ENCODE peak calls at places on chromosome 1, in five cellular contexts. C is A549, Y is endothelial cell of umbilical vein, Z is HCT116, M is transverse colon. P is an unnamed sample.

GRCh38 chr1:76961181-76961580 is 93.9 kb downstream of the ST6GALNAC5 start:
- DNase-seq in C (no peak), Z (no peak), M (no peak), Y (no peak), P (no peak)

GRCh38 chr1:66693856-66694255 is 58.4 kb upstream of the DYNLT5 start:
- DNase-seq in M (no peak), Y (no peak), C (no peak), Z (no peak), P (no peak)

GRCh38 chr1:91527781-91528180 is 27.1 kb downstream of the CDC7 start:
- DNase-seq in M (no peak), Z (no peak), C (no peak), Y (no peak), P (no peak)

GRCh38 chr1:180181996-180182675 is 27.5 kb downstream of the QSOX1 start:
- DNase-seq in Z (no peak), C (no peak), M (no peak), Y (no peak), P (no peak)

GRCh38 chr1:175152006-175152652 is 40.4 kb downstream of the KIAA0040 start:
- DNase-seq in M (peak), C (peak), Z (peak), Y (peak), P (no peak)

GRCh38 chr1:201714542-201715276 is 114.2 kb upstream of the IPO9 start:
- DNase-seq in Z (peak), M (peak), C (peak), Y (peak), P (peak)

GRCh38 chr1:232949636-232950196 is 695 bp upstream of the NTPCR start:
- DNase-seq in M (no peak), Z (no peak), C (no peak), Y (no peak), P (no peak)

GRCh38 chr1:234833646-234834045 is 223.7 kb upstream of the IRF2BP2 start:
- DNase-seq in Z (no peak), M (no peak), C (no peak), Y (no peak), P (no peak)

GRCh38 chr1:100443739-100444571 is 91.6 kb downstream of the CDC14A start:
- DNase-seq in M (no peak), Y (peak), C (no peak), Z (no peak), P (no peak)

GRCh38 chr1:53400761-53401379 is 58.3 kb upstream of the DMRTB1 start:
- DNase-seq in Z (no peak), C (no peak), M (no peak), Y (no peak), P (no peak)

GRCh38 chr1:22870201-22870871 is 102.3 kb downstream of the LACTBL1 start:
- DNase-seq in C (no peak), Z (no peak), M (no peak), Y (peak), P (peak)

GRCh38 chr1:207838156-207839082 is 72.5 kb downstream of the CD34 start:
- DNase-seq in Z (no peak), Y (no peak), M (no peak), C (no peak), P (peak)

GRCh38 chr1:236699366-236699765 is 13.1 kb downstream of the ACTN2 start:
- DNase-seq in C (no peak), Y (no peak), M (no peak), Z (no peak), P (no peak)

GRCh38 chr1:147738739-147739476 is 21.5 kb downstream of the GJA5 start:
- DNase-seq in Y (no peak), C (no peak), M (no peak), Z (no peak), P (no peak)

GRCh38 chr1:172980971-172981370 is 69.8 kb downstream of the TNFSF18 start:
- DNase-seq in C (no peak), Y (no peak), M (no peak), Z (no peak), P (no peak)

GRCh38 chr1:203629509-203630082 is 3.0 kb downstream of the ATP2B4 start:
- DNase-seq in C (no peak), Y (peak), Z (no peak), M (peak), P (peak)

GRCh38 chr1:37477198-37477931 is 3.0 kb downstream of the ZC3H12A start:
- DNase-seq in Z (no peak), Y (peak), M (peak), C (peak), P (no peak)

GRCh38 chr1:63157085-63157484 is 165.3 kb upstream of the FOXD3 start:
- DNase-seq in Y (no peak), C (no peak), M (no peak), Z (no peak), P (no peak)

GRCh38 chr1:25711555-25712298 is 88.3 kb upstream of the SELENON start:
- DNase-seq in M (no peak), Z (no peak), Y (no peak), C (no peak), P (no peak)

GRCh38 chr1:8374812-8375211 is 56.9 kb downstream of the SLC45A1 start:
- DNase-seq in M (peak), Y (peak), C (peak), Z (peak), P (no peak)

GRCh38 chr1:198679535-198680173 is 40.8 kb downstream of the PTPRC start:
- DNase-seq in Y (no peak), C (no peak), M (peak), Z (no peak), P (peak)

GRCh38 chr1:161367684-161368398 is at the start of gene CFAP126:
- DNase-seq in C (peak), Y (peak), M (peak), Z (peak), P (peak)

GRCh38 chr1:181255270-181255929 is 166.9 kb downstream of the IER5 start:
- DNase-seq in Z (no peak), Y (peak), M (no peak), C (peak), P (no peak)

GRCh38 chr1:98556521-98557158 is 104.9 kb upstream of the SNX7 start:
- DNase-seq in Y (peak), C (peak), Z (peak), M (no peak), P (no peak)

GRCh38 chr1:176119549-176119948 is 87.5 kb downstream of the COP1 start:
- DNase-seq in M (no peak), C (peak), Y (peak), Z (peak), P (no peak)

GRCh38 chr1:182575540-182576149 is 13.4 kb downstream of the RNASEL start:
- DNase-seq in M (no peak), C (no peak), Y (no peak), Z (no peak), P (no peak)

GRCh38 chr1:230327892-230328284 is 98.2 kb downstream of the PGBD5 start:
- DNase-seq in C (peak), Y (no peak), M (no peak), Z (no peak), P (no peak)

GRCh38 chr1:154931940-154932487 is 4.5 kb downstream of the PMVK start:
- DNase-seq in M (peak), Z (peak), C (peak), Y (no peak), P (no peak)

GRCh38 chr1:89671775-89672488 is 39.0 kb downstream of the LRRC8C start:
- DNase-seq in Y (peak), Z (no peak), M (no peak), C (peak), P (no peak)

GRCh38 chr1:45299981-45300668 is 26.6 kb upstream of the HPDL start:
- DNase-seq in Z (peak), Y (peak), M (peak), C (peak), P (no peak)

GRCh38 chr1:108719654-108720435 is 7.1 kb downstream of the FNDC7 start:
- DNase-seq in Y (peak), Z (peak), M (no peak), C (peak), P (no peak)

GRCh38 chr1:13820055-13820454 is 120.1 kb downstream of the PRDM2 start:
- DNase-seq in M (no peak), C (no peak), Z (no peak), Y (no peak), P (no peak)

GRCh38 chr1:201539561-201540404 is 856 bp downstream of the NAV1 start:
- DNase-seq in M (peak), Y (peak), Z (no peak), C (no peak), P (peak)

GRCh38 chr1:177229781-177230180 is 59.0 kb downstream of the BRINP2 start:
- DNase-seq in C (no peak), Z (no peak), Y (no peak), M (no peak), P (no peak)

GRCh38 chr1:44038876-44039657 is 7.8 kb upstream of the SLC6A9 start:
- DNase-seq in Y (no peak), C (no peak), M (no peak), Z (no peak), P (no peak)

GRCh38 chr1:99685516-99686180 is 39.7 kb downstream of the PALMD start:
- DNase-seq in Y (peak), M (peak), Z (peak), C (peak), P (peak)

GRCh38 chr1:205098242-205098641 is 14.0 kb upstream of the TMEM81 start:
- DNase-seq in Z (no peak), Y (no peak), M (no peak), C (no peak), P (no peak)

GRCh38 chr1:211259596-211260126 is 495 bp downstream of the RCOR3 start:
- DNase-seq in C (peak), M (peak), Z (no peak), Y (no peak), P (peak)

DNA sequence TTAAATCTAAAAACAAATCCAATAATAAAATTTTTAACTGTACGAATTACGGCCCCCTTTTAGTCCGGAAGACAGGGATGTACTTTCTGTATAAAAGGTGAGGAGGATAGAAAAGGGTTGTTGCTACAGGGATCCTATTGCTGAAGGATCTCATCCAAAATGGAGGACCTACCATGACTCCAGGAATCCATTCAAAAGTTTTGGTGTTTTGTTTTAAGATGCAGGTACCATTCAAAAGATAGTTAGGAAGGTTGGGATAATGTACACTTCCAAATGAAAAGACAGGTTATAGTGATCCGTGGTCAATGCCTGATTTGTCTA is 1.3 kb upstream of the ENAH start:
- DNase-seq in M (no peak), Y (no peak), Z (no peak), C (peak), P (no peak)
- H3K4me3 ChIP-seq in M (no peak), Y (peak), Z (no peak), C (peak), P (peak)

GRCh38 chr1:153545067-153546055 is at the start of gene S100A4:
- DNase-seq in Y (peak), C (peak), Z (peak), M (peak), P (peak)
- TF ChIP-seq POLR2A in Y (no peak), C (peak), Z (peak), M (peak), P (no peak)

DNA sequence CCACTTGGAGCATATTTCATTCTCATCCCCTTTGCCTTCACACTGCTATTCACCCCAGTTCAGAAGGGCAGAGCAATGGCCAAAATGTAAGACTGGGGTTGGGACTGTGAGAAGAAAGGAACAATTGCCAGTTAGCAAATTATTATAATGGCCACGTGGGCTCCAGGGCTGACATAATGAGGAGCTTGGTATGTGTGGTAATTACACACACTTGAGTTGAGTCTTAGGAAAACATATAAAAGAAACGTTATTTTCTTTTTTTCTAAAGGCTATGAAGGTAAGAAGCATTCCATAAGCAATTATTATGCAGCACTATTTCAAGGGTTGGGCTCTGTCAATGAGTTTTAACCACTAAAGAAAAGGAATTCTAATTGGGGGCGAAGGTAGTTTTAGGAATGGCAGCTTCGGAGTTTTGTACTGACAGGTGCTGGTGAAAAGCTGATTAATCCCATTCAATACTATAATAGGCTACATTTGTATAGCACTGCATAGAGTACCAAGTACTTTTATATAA is 32.5 kb upstream of the BCL10 start:
- DNase-seq in C (no peak), M (no peak), Z (no peak), Y (peak), P (no peak)
- H3K27ac ChIP-seq in C (no peak), M (no peak), Z (no peak), Y (peak), P (no peak)

DNA sequence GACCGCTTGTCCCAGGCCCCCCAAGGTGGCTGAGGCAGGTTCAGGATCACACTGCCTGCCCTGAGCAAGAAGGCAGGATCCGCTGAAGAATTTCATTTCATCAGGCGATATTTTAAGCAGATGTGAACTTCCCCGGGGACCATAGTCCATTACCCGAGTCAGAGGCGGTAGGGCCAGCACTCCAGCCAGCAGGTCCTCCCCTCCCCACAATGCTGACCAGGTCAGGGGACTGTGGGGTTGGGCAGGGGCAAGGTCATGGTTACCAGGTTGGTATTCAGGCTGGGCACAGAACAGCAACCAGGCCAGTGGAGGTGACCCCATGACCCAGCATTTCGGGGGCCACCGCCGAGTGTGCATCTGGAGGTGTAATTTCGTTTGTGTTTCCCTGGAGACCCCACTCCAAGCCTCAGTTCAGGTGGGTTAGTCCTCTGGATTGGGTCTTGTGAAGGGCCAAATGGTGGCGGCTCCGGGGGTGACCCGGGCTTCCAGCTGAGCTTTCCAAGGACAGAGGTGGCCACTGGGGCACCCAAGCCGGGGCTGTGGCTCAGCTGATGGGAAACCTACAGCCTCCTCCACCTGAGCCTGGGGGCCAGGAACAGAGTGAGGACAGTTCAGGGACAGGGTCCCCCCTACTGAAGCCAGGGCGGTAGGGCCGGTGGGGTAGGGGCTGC is 2.6 kb downstream of the PRDM16 start:
- DNase-seq in Z (no peak), M (no peak), C (no peak), Y (no peak), P (peak)
- H3K4me3 ChIP-seq in Z (no peak), M (no peak), C (no peak), Y (no peak), P (peak)

GRCh38 chr1:58031416-58031815 is 515.1 kb downstream of the OMA1 start:
- DNase-seq in Y (no peak), M (no peak), C (no peak), Z (no peak), P (no peak)
- TF ChIP-seq POLR2A in Y (no peak), M (no peak), C (no peak), Z (no peak), P (no peak)

GRCh38 chr1:214422137-214422671 is 129.2 kb downstream of the PTPN14 start:
- DNase-seq in Y (no peak), C (no peak), M (no peak), Z (no peak), P (no peak)
- H3K27ac ChIP-seq in Y (no peak), C (no peak), M (no peak), Z (no peak), P (no peak)

DNA sequence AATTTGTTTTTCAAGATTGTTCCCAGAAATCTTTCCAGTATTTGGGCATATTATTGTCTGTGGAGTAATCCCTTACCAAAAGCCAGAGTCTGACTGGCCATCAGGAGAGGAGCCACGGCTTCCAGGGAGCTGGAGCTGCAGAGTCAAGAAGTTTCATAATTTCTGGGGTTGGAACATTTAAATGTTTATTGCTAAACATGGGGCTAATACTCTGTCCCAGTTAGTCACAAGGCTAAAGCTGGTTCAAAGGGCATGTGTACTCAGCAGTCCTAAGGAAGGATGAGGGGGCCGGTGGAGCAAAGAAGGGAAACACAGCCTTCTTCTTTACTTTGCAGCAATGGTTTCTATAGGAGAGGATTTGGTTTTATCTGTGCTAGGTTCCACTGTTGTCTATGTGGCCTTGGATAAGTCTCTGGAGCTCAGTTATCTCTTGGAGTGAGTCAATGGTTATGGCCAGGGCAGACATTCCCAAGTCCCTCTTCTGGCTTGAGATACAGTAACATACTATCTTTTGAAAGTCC is 9.5 kb downstream of the DENND2D start:
- DNase-seq in C (no peak), Y (no peak), M (no peak), Z (no peak), P (no peak)
- H3K4me3 ChIP-seq in C (no peak), Y (no peak), M (no peak), Z (no peak), P (no peak)

DNA sequence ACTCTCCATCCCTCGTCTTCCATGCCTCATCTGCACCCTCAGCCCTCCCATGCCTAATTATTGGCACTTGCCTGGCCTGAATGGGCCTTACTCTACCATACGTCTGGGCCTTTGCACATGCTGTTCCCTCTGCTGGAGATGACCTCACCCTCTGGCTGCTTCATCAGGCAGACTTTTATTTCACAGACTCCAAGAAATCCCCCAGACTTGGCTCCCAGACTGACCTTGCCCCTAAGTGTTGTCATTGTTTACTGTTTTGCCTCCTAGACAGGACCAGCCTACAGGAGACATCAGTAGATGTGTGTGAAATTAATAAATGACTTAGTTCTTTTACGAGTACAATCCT is 5.2 kb upstream of the AHDC1 start:
- DNase-seq in Y (no peak), M (no peak), Z (no peak), C (no peak), P (no peak)
- TF ChIP-seq POLR2A in Y (no peak), M (no peak), Z (no peak), C (no peak), P (no peak)

DNA sequence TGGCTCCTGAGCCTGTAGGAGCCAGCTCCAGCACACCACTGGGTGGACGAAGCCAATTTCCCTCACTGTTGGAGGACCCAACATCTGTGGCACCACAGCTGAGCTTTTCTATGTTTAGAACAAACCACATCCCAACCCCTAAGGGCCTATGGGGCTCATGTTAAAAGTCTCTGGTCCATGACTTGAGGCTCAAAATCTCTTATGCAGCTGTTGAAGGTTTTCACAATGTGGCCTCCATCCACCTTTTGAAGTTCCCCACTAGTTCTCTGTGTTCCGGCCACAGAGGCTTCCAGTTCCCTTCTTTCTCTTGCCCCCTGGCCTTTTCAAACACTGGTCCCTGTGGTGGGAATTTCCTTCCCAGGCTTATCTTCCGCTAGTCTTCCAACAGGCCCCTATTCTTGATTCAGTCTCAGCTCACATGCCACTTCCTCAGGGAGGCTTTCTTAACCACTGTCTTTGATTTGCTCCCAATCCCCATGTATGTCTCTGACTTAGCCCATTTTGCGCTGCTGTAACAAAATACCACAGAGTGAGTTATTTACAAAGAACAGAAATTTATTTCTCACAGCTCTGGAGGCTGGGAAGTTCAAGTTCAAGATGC is 4.0 kb upstream of the IFNLR1 start:
- DNase-seq in C (no peak), Y (no peak), M (no peak), Z (no peak), P (no peak)
- H3K27ac ChIP-seq in C (peak), Y (no peak), M (peak), Z (no peak), P (no peak)

GRCh38 chr1:11764519-11764918 is 2.5 kb downstream of the C1orf167 start:
- DNase-seq in Y (no peak), C (no peak), M (no peak), Z (no peak), P (no peak)

GRCh38 chr1:11765661-11766428 is 3.9 kb downstream of the C1orf167 start:
- DNase-seq in M (no peak), Y (no peak), Z (no peak), C (no peak), P (no peak)

GRCh38 chr1:11759791-11760190 is 2.2 kb upstream of the C1orf167 start:
- DNase-seq in M (no peak), Z (no peak), C (no peak), Y (no peak), P (no peak)

GRCh38 chr1:11761285-11761684 is 708 bp upstream of the C1orf167 start:
- DNase-seq in Z (no peak), Y (no peak), C (no peak), M (no peak), P (no peak)

GRCh38 chr1:11761988-11762406 is at the start of gene C1orf167:
- DNase-seq in C (no peak), Y (no peak), M (no peak), Z (no peak), P (no peak)
- H3K4me3 ChIP-seq in C (no peak), Y (no peak), M (no peak), Z (no peak), P (no peak)